ENCODE peak calls at places on chromosomes 7 and 10, in eight cellular contexts. I is Panc1, F is neural crest cell, C is foreskin fibroblast, N is lower lobe of right lung, D is endothelial cell, S is IMR-90, E is RWPE1. U is an unnamed sample.

GRCh38 chr7:124460053-124460445 is 305.5 kb downstream of the GPR37 start:
- DNase-seq in F (no peak), I (no peak), E (no peak), C (no peak), S (peak; percentile 6), D (no peak), N (no peak), U (no peak)

GRCh38 chr10:130400890-130401289 is 264.7 kb downstream of the GLRX3 start:
- DNase-seq in S (no peak), I (no peak), D (no peak), E (no peak), F (no peak), C (no peak), N (no peak), U (no peak)

GRCh38 chr7:54880326-54880989 is 121.4 kb upstream of the SEC61G start:
- DNase-seq in S (no peak), C (no peak), F (no peak), I (no peak), N (no peak), E (no peak), D (no peak), U (no peak)

GRCh38 chr7:148153611-148154010 is 437.0 kb upstream of the C7orf33 start:
- DNase-seq in S (no peak), E (no peak), D (no peak), C (no peak), I (no peak), N (peak; percentile 60), F (no peak), U (no peak)

GRCh38 chr10:59470570-59470969 is 108.2 kb upstream of the FAM13C start:
- DNase-seq in D (no peak), F (no peak), E (no peak), I (no peak), S (no peak), C (no peak), N (no peak), U (no peak)

GRCh38 chr7:141992154-141992553 is 3.5 kb upstream of the MGAM start:
- DNase-seq in I (no peak), D (no peak), E (no peak), F (no peak), N (no peak), C (no peak), S (no peak), U (no peak)

GRCh38 chr7:45596665-45597095 is 22.5 kb downstream of the ADCY1 start:
- DNase-seq in N (no peak), S (no peak), I (no peak), C (no peak), D (no peak), E (no peak), F (no peak), U (no peak)

GRCh38 chr10:89582022-89582421 is 46.6 kb upstream of the SLC16A12 start:
- DNase-seq in E (no peak), D (no peak), I (no peak), F (no peak), S (no peak), C (no peak), N (no peak), U (no peak)

GRCh38 chr7:70505468-70505867 is 626.5 kb upstream of the GALNT17 start:
- DNase-seq in S (no peak), I (no peak), C (no peak), D (no peak), F (no peak), E (no peak), N (no peak), U (no peak)

GRCh38 chr7:70504254-70504653 is 627.7 kb upstream of the GALNT17 start:
- DNase-seq in C (no peak), N (no peak), S (no peak), D (no peak), F (no peak), E (no peak), I (no peak), U (no peak)

GRCh38 chr7:70502117-70502516 is 629.8 kb upstream of the GALNT17 start:
- DNase-seq in F (no peak), C (no peak), N (no peak), E (no peak), S (no peak), D (no peak), I (no peak), U (no peak)

GRCh38 chr7:70505886-70506285 is 626.1 kb upstream of the GALNT17 start:
- DNase-seq in S (no peak), F (no peak), C (no peak), I (no peak), E (no peak), N (no peak), D (no peak), U (no peak)

DNA sequence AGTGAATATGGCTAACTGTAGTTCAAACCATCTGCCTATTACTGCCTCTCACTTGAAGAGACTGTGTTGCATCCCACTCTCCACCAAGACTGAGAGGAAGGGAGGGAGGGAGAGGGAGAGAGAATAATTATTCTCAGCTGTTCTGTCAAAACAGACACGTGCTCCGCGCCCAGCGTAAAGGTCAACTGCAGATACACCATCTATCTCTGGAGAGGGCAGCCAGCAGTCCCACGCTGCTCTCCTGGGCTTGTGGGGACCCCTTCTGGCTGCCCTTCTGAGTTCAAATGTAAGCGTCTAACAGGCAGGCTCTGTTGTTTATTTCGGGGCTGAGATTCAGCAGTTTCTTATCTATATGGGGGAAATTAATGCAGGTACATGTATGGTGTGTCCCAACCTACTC is 625.5 kb upstream of the GALNT17 start:
- DNase-seq in C (no peak), F (peak; percentile 16), N (no peak), I (no peak), S (no peak), D (peak; percentile 46), E (no peak), U (no peak)
- TF ChIP-seq CTCF in C (no peak), F (peak; percentile 43), N (no peak), I (no peak), S (no peak), D (no peak), E (no peak), U (peak; percentile 37)

DNA sequence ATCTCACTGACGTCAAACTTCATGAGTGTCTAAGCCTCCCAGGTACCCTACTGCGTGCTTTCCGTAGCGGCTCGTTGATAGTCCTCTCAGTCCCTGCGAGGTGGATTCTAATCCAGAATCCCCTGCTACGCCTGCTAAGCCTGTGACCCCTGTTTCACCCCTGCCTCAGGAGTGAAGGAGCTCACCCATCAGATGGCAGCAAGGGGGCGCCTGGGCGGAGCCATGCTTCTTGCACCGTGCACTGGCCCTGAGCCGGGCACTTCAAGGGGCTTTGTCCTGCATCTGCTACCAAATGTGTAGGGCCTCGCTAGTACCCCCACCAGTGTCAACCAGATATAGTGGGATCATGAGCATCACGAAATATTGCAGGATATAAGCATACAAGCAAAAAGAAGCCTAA is 918 bp upstream of the STRA8 start:
- DNase-seq in D (no peak), N (no peak), C (no peak), E (no peak), F (no peak), S (no peak), I (no peak), U (no peak)
- TF ChIP-seq CTCF in D (no peak), N (no peak), C (peak; percentile 6), E (peak; percentile 26), F (peak; percentile 18), S (no peak), I (peak; percentile 51), U (no peak)

DNA sequence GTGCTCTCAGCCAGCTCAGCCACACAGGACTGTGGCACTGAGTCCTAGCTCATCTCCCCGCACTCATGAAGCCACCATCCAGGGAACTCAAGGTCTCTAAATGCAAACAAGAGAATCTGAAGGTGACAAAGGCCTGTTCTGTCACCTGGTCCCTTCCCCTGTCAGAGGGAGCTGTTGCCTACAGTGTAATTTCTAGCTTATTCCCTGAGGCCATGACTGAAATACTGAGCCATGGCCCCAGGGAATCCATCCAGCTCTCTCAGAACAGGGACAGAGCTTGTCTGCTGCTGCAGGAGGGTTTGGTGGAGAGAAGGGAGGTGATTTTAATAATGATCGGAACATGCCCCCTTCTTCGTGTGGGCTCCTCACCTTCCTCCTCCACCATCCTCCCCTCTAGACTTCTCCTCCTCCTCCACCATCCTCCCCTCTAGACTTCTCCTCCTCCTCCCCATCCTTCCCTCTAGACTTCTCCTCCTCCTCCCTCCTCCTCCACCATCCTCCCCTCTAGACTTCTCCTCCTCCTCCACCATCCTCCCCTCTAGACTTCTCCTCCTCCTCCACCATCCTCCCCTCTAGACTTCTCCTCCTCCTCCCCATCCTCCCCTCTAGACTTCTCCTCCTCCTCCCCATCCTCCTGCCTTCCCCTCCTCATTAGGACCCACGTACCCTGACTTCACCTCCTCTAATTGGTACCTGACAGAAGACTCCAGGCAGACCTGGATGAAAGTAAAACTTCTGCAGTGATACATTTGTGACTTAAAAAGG is 337.9 kb upstream of the MKI67 start:
- DNase-seq in N (no peak), I (peak; percentile 7), E (no peak), C (no peak), F (peak; percentile 47), S (peak; percentile 63), D (peak; percentile 64), U (peak; percentile 54)
- TF ChIP-seq CTCF in N (no peak), I (no peak), E (no peak), C (no peak), F (no peak), S (no peak), D (no peak), U (no peak)

DNA sequence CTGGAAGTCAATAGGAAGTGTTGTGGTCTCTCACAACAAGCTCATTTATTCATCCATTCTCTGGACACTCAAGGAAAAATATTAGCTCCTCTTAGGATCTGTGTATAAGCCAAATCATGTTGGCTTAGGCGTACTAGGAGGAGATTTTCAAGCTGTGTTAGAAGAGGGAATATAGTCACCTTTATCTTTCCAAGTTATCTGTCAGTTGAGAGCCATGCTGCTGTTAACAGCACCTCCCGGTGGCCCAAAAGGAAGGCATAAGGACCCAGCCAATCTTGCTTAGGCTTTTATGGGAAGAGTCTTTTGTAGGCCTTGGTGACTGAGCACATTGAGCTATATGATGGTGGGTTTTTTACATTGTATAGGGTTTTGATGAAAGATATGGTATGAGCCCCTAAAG is 220.0 kb downstream of the LRMDA start:
- DNase-seq in D (no peak), C (no peak), F (no peak), E (no peak), N (no peak), I (no peak), S (no peak), U (peak; percentile 0)
- TF ChIP-seq CTCF in D (no peak), C (peak; percentile 10), F (no peak), E (no peak), N (peak; percentile 13), I (peak; percentile 19), S (no peak), U (peak; percentile 65)

GRCh38 chr10:26024303-26024702 is 90.3 kb downstream of the MYO3A start:
- DNase-seq in F (no peak), E (no peak), D (no peak), C (no peak), I (no peak), S (no peak), N (no peak), U (no peak)

GRCh38 chr10:26025500-26025899 is 91.5 kb downstream of the MYO3A start:
- DNase-seq in N (no peak), E (no peak), D (no peak), F (no peak), S (no peak), I (no peak), C (no peak), U (no peak)

GRCh38 chr10:26022831-26023230 is 88.8 kb downstream of the MYO3A start:
- DNase-seq in C (no peak), E (no peak), F (no peak), N (no peak), I (no peak), S (no peak), D (no peak), U (no peak)
- TF ChIP-seq CTCF in C (no peak), E (no peak), F (no peak), N (no peak), I (no peak), S (no peak), D (no peak), U (no peak)